ENCODE peak calls at places on chromosomes 11 and 22, in seven cellular contexts. A is GM23338; F is CD4-positive, alpha-beta memory T cell; G is sigmoid colon; O is psoas muscle; I is DND-41; Z is naive thymus-derived CD4-positive, alpha-beta T cell. T is an unnamed sample.

GRCh38 chr11:56876621-56877312 is 111.9 kb upstream of the OR5AK2 start:
- DNase-seq in F (no peak), I (no peak), O (no peak), G (no peak), A (no peak), Z (no peak), T (no peak)

GRCh38 chr11:33819278-33819677 is 45.0 kb upstream of the FBXO3 start:
- DNase-seq in G (no peak), I (no peak), F (no peak), Z (no peak), A (no peak), O (no peak), T (no peak)

GRCh38 chr11:134583397-134583990 is 171.5 kb upstream of the B3GAT1 start:
- DNase-seq in A (no peak), G (no peak), I (peak; percentile 46), F (no peak), Z (no peak), O (no peak), T (no peak)

GRCh38 chr11:12968101-12968500 is 41.0 kb upstream of the RASSF10 start:
- DNase-seq in I (no peak), G (no peak), O (no peak), F (no peak), Z (no peak), A (no peak), T (no peak)

GRCh38 chr22:22973336-22973735 is 85.7 kb downstream of the IGLL5 start:
- DNase-seq in A (no peak), F (no peak), O (no peak), Z (no peak), G (no peak), I (no peak), T (no peak)

GRCh38 chr22:32661296-32661695 is 140.2 kb upstream of the TIMP3 start:
- DNase-seq in A (no peak), I (no peak), F (no peak), O (peak; percentile 73), G (peak; percentile 87), Z (no peak), T (peak; percentile 27)

GRCh38 chr11:100939581-100939980 is 190.0 kb downstream of the PGR start:
- DNase-seq in G (no peak), O (no peak), A (no peak), Z (no peak), I (no peak), F (no peak), T (no peak)

GRCh38 chr11:130778026-130778425 is 138.3 kb downstream of the SNX19 start:
- DNase-seq in I (no peak), F (no peak), G (no peak), A (no peak), Z (no peak), O (no peak), T (no peak)

GRCh38 chr11:112348480-112349029 is 87.9 kb upstream of the PLET1 start:
- DNase-seq in Z (no peak), A (no peak), G (no peak), I (no peak), O (no peak), F (no peak), T (no peak)

GRCh38 chr11:112294688-112295340 is 34.2 kb upstream of the PLET1 start:
- DNase-seq in O (no peak), Z (no peak), F (no peak), G (peak; percentile 29), I (no peak), A (no peak), T (no peak)

GRCh38 chr11:134277176-134278001 is 1.2 kb downstream of the GLB1L3 start:
- DNase-seq in G (no peak), I (peak; percentile 3), O (no peak), F (no peak), A (peak; percentile 73), Z (no peak), T (no peak)

GRCh38 chr11:94767701-94768601 is at the start of gene AMOTL1:
- DNase-seq in Z (no peak), G (peak; percentile 96), F (no peak), A (peak; percentile 92), I (no peak), O (peak; percentile 94), T (peak; percentile 92)

GRCh38 chr11:62125881-62126280 is 2.1 kb downstream of the INCENP start:
- DNase-seq in O (no peak), A (no peak), F (no peak), Z (no peak), G (no peak), I (no peak), T (no peak)

GRCh38 chr11:110711776-110712642 is at the start of gene ARHGAP20:
- DNase-seq in G (peak; percentile 85), O (peak; percentile 77), A (peak; percentile 81), I (no peak), Z (no peak), F (no peak), T (peak; percentile 77)

GRCh38 chr11:114057605-114058004 is 1.9 kb upstream of the ZBTB16 start:
- DNase-seq in Z (no peak), I (no peak), A (no peak), G (no peak), O (no peak), F (no peak), T (no peak)
- H3K27me3 ChIP-seq in Z (no peaks in the 10 kb centered on the region), I (peaks cover 11% of the 10 kb centered on the region), A (peaks cover 80% of the 10 kb centered on the region), G (no peaks in the 10 kb centered on the region), O (no peaks in the 10 kb centered on the region), F (peaks cover 16% of the 10 kb centered on the region), T (no peaks in the 10 kb centered on the region)

DNA sequence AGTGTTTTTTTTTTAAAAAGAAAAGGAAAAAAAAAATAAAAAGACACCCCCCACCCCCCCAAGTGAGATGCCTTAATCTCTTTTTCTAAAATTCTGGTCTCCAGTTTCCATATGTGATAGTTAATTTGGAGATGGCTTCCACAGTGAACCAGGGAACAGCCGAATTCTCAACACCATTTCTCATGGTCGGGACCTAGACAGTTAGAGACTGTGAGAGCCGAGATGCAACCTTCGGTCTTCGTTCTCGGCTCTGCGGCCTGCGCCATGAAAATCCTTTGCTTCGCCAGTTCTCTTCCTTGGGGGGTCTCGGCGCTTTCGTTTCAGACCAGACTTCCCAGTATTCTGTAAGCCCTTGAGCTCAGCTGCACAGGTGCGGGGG is 731 bp downstream of the CACNG2 start:
- DNase-seq in F (no peak), I (no peak), G (no peak), O (no peak), A (peak; percentile 56), Z (no peak), T (no peak)
- H3K27me3 ChIP-seq in F (peaks cover 9% of the 10 kb centered on the region), I (peaks cover 11% of the 10 kb centered on the region), G (peaks cover 89% of the 10 kb centered on the region), O (peaks cover 7% of the 10 kb centered on the region), A (peaks cover 44% of the 10 kb centered on the region), Z (peaks cover 10% of the 10 kb centered on the region), T (peaks cover 20% of the 10 kb centered on the region)

DNA sequence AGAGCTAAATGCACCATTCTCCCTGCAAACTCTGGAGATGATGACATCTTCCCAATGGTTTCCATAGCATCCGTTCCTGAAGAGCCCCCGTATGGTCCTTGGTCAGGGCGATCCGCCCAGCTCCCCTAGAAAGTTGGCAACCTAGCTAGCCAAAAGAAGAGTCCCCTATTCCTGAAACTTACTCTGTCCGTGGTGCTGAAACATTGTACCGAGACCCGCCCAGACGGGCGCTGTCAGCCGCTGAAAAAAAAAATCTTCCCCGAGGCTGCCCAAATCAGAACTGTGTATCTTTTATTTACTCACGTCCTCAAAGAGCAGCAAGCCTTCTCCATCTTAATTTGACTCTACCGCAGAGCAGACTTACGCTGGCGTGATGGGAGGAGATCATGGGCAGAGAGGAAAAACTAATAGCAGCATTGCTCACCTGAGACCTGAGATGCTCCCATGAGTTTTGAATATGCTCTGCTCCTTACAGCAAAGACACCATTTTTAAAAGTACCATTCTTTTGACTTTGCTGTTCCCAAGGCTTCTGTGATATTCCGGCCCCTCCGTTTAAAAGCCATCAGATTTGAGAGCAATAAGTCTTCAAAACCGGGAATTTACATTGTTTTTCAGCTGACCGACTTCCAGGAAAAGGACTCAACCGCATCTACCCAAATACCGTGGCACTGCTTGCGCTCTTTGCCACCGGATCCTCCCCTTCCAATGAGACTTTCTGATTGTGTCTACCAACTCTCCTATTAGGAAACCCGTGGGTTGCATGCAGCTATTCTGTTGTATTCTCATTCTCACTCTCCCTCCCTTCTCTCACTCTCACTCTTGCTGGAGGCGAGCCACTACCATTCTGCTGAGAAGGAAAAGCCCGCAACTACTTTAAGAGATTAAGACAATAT is at the start of gene SLC17A6:
- DNase-seq in F (no peak), A (peak; percentile 92), Z (no peak), G (no peak), O (no peak), I (peak; percentile 47), T (no peak)
- H3K27me3 ChIP-seq in F (peaks cover 42% of the 10 kb centered on the region), A (peaks cover 56% of the 10 kb centered on the region), Z (peaks cover 15% of the 10 kb centered on the region), G (peaks cover 61% of the 10 kb centered on the region), O (peaks cover 6% of the 10 kb centered on the region), I (no peaks in the 10 kb centered on the region), T (peaks cover 58% of the 10 kb centered on the region)

DNA sequence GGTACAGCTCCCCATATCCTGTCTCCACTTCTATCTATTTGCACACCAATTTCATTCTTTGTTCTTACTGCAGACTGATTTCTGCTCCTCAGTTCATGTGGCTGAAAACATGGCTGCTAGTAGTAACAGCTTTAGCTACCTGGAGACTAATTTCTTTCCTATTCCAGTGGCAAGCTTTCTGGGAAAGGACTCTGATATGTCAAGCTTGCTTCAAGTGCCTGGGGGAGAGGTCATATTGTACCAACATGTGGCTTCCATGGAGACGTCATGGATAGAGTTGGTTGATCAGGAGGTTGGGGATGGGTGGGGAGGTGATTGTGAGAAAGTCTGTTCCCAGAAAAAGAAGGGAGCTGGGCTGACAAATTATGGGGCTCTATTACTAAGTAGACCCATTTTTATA is 44.9 kb downstream of the ADM start:
- DNase-seq in I (no peak), G (no peak), O (no peak), A (no peak), Z (no peak), F (no peak), T (no peak)
- H3K27me3 ChIP-seq in I (peaks cover 12% of the 10 kb centered on the region), G (no peaks in the 10 kb centered on the region), O (no peaks in the 10 kb centered on the region), A (no peaks in the 10 kb centered on the region), Z (no peaks in the 10 kb centered on the region), F (no peaks in the 10 kb centered on the region), T (no peaks in the 10 kb centered on the region)

GRCh38 chr11:60937811-60938210 is 13.6 kb downstream of the TMEM132A start:
- DNase-seq in A (no peak), I (no peak), F (no peak), O (no peak), G (no peak), Z (no peak), T (no peak)
- H3K27me3 ChIP-seq in A (no peaks in the 10 kb centered on the region), I (peaks cover 4% of the 10 kb centered on the region), F (no peaks in the 10 kb centered on the region), O (no peaks in the 10 kb centered on the region), G (no peaks in the 10 kb centered on the region), Z (no peaks in the 10 kb centered on the region), T (no peaks in the 10 kb centered on the region)

T was measured in adrenal gland.